ENCODE peak calls at places on chromosomes 13 and 19, in seven cellular contexts. One of them, this sample, is unnamed.

GRCh38 chr13:78102121-78102677 is 183.6 kb upstream of the EDNRB start:
- DNase-seq in AG09309: peak; percentile 13
- DNase-seq in spleen: no peak
- DNase-seq in neural crest cell: no peak
- DNase-seq in H9: no peak
- DNase-seq in Caco-2: no peak
- DNase-seq in activated CD4-positive, alpha-beta T cell treated with anti-CD3 and anti-CD28 coated beads, Interleukin-2, amount 50 U/mL, for 48 hours: no peak
- DNase-seq in this sample: peak; percentile 50

GRCh38 chr19:13976446-13976845 is 24.1 kb downstream of the DCAF15 start:
- DNase-seq in AG09309: no peak
- DNase-seq in spleen: no peak
- DNase-seq in neural crest cell: no peak
- DNase-seq in H9: no peak
- DNase-seq in Caco-2: no peak
- DNase-seq in activated CD4-positive, alpha-beta T cell treated with anti-CD3 and anti-CD28 coated beads, Interleukin-2, amount 50 U/mL, for 48 hours: no peak
- DNase-seq in this sample: no peak

GRCh38 chr13:82597737-82598136 is 1284.5 kb downstream of the SLITRK1 start:
- DNase-seq in AG09309: no peak
- DNase-seq in spleen: no peak
- DNase-seq in neural crest cell: no peak
- DNase-seq in H9: peak; percentile 44
- DNase-seq in Caco-2: no peak
- DNase-seq in activated CD4-positive, alpha-beta T cell treated with anti-CD3 and anti-CD28 coated beads, Interleukin-2, amount 50 U/mL, for 48 hours: no peak
- DNase-seq in this sample: no peak

GRCh38 chr19:5337886-5338595 is 2.6 kb downstream of the PTPRS start:
- DNase-seq in AG09309: no peak
- DNase-seq in spleen: no peak
- DNase-seq in neural crest cell: no peak
- DNase-seq in H9: no peak
- DNase-seq in Caco-2: no peak
- DNase-seq in activated CD4-positive, alpha-beta T cell treated with anti-CD3 and anti-CD28 coated beads, Interleukin-2, amount 50 U/mL, for 48 hours: no peak
- DNase-seq in this sample: no peak

GRCh38 chr19:14473915-14474578 is 1.1 kb downstream of the PTGER1 start:
- DNase-seq in AG09309: no peak
- DNase-seq in spleen: no peak
- DNase-seq in neural crest cell: no peak
- DNase-seq in H9: no peak
- DNase-seq in Caco-2: no peak
- DNase-seq in activated CD4-positive, alpha-beta T cell treated with anti-CD3 and anti-CD28 coated beads, Interleukin-2, amount 50 U/mL, for 48 hours: no peak
- DNase-seq in this sample: no peak

GRCh38 chr13:31625115-31625514 is 114.2 kb upstream of the RXFP2 start:
- DNase-seq in AG09309: no peak
- DNase-seq in spleen: no peak
- DNase-seq in neural crest cell: no peak
- DNase-seq in H9: no peak
- DNase-seq in Caco-2: no peak
- DNase-seq in activated CD4-positive, alpha-beta T cell treated with anti-CD3 and anti-CD28 coated beads, Interleukin-2, amount 50 U/mL, for 48 hours: no peak
- DNase-seq in this sample: no peak

GRCh38 chr13:51849145-51850101 is 4.4 kb upstream of the TMEM272 start:
- DNase-seq in AG09309: no peak
- DNase-seq in spleen: no peak
- DNase-seq in neural crest cell: peak; percentile 47
- DNase-seq in H9: peak; percentile 88
- DNase-seq in Caco-2: peak; percentile 48
- DNase-seq in activated CD4-positive, alpha-beta T cell treated with anti-CD3 and anti-CD28 coated beads, Interleukin-2, amount 50 U/mL, for 48 hours: peak; percentile 53
- DNase-seq in this sample: no peak

GRCh38 chr13:91207261-91207660 is 140.2 kb upstream of the MIR17HG start:
- DNase-seq in AG09309: no peak
- DNase-seq in spleen: no peak
- DNase-seq in neural crest cell: no peak
- DNase-seq in H9: no peak
- DNase-seq in Caco-2: no peak
- DNase-seq in activated CD4-positive, alpha-beta T cell treated with anti-CD3 and anti-CD28 coated beads, Interleukin-2, amount 50 U/mL, for 48 hours: no peak
- DNase-seq in this sample: no peak

GRCh38 chr13:48801255-48801654 is 147.5 kb downstream of the CYSLTR2 start:
- DNase-seq in AG09309: peak; percentile 80
- DNase-seq in spleen: no peak
- DNase-seq in neural crest cell: no peak
- DNase-seq in H9: no peak
- DNase-seq in Caco-2: no peak
- DNase-seq in activated CD4-positive, alpha-beta T cell treated with anti-CD3 and anti-CD28 coated beads, Interleukin-2, amount 50 U/mL, for 48 hours: no peak
- DNase-seq in this sample: peak; percentile 66

GRCh38 chr13:31968473-31968872 is 63.1 kb upstream of the FRY start:
- DNase-seq in AG09309: no peak
- DNase-seq in spleen: no peak
- DNase-seq in neural crest cell: no peak
- DNase-seq in H9: no peak
- DNase-seq in Caco-2: no peak
- DNase-seq in activated CD4-positive, alpha-beta T cell treated with anti-CD3 and anti-CD28 coated beads, Interleukin-2, amount 50 U/mL, for 48 hours: no peak
- DNase-seq in this sample: no peak

GRCh38 chr19:3234800-3235199 is 10.3 kb downstream of the CELF5 start:
- DNase-seq in AG09309: no peak
- DNase-seq in spleen: no peak
- DNase-seq in neural crest cell: no peak
- DNase-seq in H9: peak; percentile 69
- DNase-seq in Caco-2: peak; percentile 28
- DNase-seq in activated CD4-positive, alpha-beta T cell treated with anti-CD3 and anti-CD28 coated beads, Interleukin-2, amount 50 U/mL, for 48 hours: peak; percentile 45
- DNase-seq in this sample: no peak

GRCh38 chr19:43470288-43470687 is 4.9 kb upstream of the LYPD3 start:
- DNase-seq in AG09309: no peak
- DNase-seq in spleen: no peak
- DNase-seq in neural crest cell: no peak
- DNase-seq in H9: no peak
- DNase-seq in Caco-2: no peak
- DNase-seq in activated CD4-positive, alpha-beta T cell treated with anti-CD3 and anti-CD28 coated beads, Interleukin-2, amount 50 U/mL, for 48 hours: peak; percentile 16
- DNase-seq in this sample: no peak

GRCh38 chr13:60654405-60654804 is 257.4 kb downstream of the TDRD3 start:
- DNase-seq in AG09309: no peak
- DNase-seq in spleen: no peak
- DNase-seq in neural crest cell: peak; percentile 8
- DNase-seq in H9: no peak
- DNase-seq in Caco-2: peak; percentile 42
- DNase-seq in activated CD4-positive, alpha-beta T cell treated with anti-CD3 and anti-CD28 coated beads, Interleukin-2, amount 50 U/mL, for 48 hours: no peak
- DNase-seq in this sample: no peak

GRCh38 chr19:11890634-11891033 is 3.1 kb downstream of the ZNF69 start:
- DNase-seq in AG09309: no peak
- DNase-seq in spleen: no peak
- DNase-seq in neural crest cell: no peak
- DNase-seq in H9: no peak
- DNase-seq in Caco-2: no peak
- DNase-seq in activated CD4-positive, alpha-beta T cell treated with anti-CD3 and anti-CD28 coated beads, Interleukin-2, amount 50 U/mL, for 48 hours: no peak
- DNase-seq in this sample: no peak

GRCh38 chr19:5143471-5144411 is 174.8 kb downstream of the KDM4B start:
- DNase-seq in AG09309: no peak
- DNase-seq in spleen: peak; percentile 86
- DNase-seq in neural crest cell: no peak
- DNase-seq in H9: no peak
- DNase-seq in Caco-2: no peak
- DNase-seq in activated CD4-positive, alpha-beta T cell treated with anti-CD3 and anti-CD28 coated beads, Interleukin-2, amount 50 U/mL, for 48 hours: no peak
- DNase-seq in this sample: no peak

GRCh38 chr13:31747271-31747670 is 7.9 kb downstream of the RXFP2 start:
- DNase-seq in AG09309: no peak
- DNase-seq in spleen: no peak
- DNase-seq in neural crest cell: no peak
- DNase-seq in H9: no peak
- DNase-seq in Caco-2: no peak
- DNase-seq in activated CD4-positive, alpha-beta T cell treated with anti-CD3 and anti-CD28 coated beads, Interleukin-2, amount 50 U/mL, for 48 hours: no peak
- DNase-seq in this sample: no peak

GRCh38 chr13:112067871-112068305 is 939 bp downstream of the SOX1 start:
- DNase-seq in AG09309: no peak
- DNase-seq in spleen: peak; percentile 48
- DNase-seq in neural crest cell: no peak
- DNase-seq in H9: peak; percentile 70
- DNase-seq in Caco-2: no peak
- DNase-seq in activated CD4-positive, alpha-beta T cell treated with anti-CD3 and anti-CD28 coated beads, Interleukin-2, amount 50 U/mL, for 48 hours: no peak
- DNase-seq in this sample: no peak

GRCh38 chr19:8648240-8648639 is 17.8 kb downstream of the NFILZ start:
- DNase-seq in AG09309: no peak
- DNase-seq in spleen: no peak
- DNase-seq in neural crest cell: no peak
- DNase-seq in H9: no peak
- DNase-seq in Caco-2: no peak
- DNase-seq in activated CD4-positive, alpha-beta T cell treated with anti-CD3 and anti-CD28 coated beads, Interleukin-2, amount 50 U/mL, for 48 hours: no peak
- DNase-seq in this sample: no peak

GRCh38 chr19:49506575-49507105 is 5.8 kb upstream of the FCGRT start:
- DNase-seq in AG09309: no peak
- DNase-seq in spleen: peak; percentile 87
- DNase-seq in neural crest cell: peak; percentile 58
- DNase-seq in H9: peak; percentile 90
- DNase-seq in Caco-2: peak; percentile 84
- DNase-seq in activated CD4-positive, alpha-beta T cell treated with anti-CD3 and anti-CD28 coated beads, Interleukin-2, amount 50 U/mL, for 48 hours: peak; percentile 80
- DNase-seq in this sample: no peak

GRCh38 chr19:15859187-15859586 is 38.7 kb downstream of the CYP4F2 start:
- DNase-seq in AG09309: no peak
- DNase-seq in spleen: no peak
- DNase-seq in neural crest cell: no peak
- DNase-seq in H9: no peak
- DNase-seq in Caco-2: no peak
- DNase-seq in activated CD4-positive, alpha-beta T cell treated with anti-CD3 and anti-CD28 coated beads, Interleukin-2, amount 50 U/mL, for 48 hours: no peak
- DNase-seq in this sample: no peak

GRCh38 chr13:27137759-27138158 is 33.9 kb downstream of the USP12 start:
- DNase-seq in AG09309: no peak
- DNase-seq in spleen: no peak
- DNase-seq in neural crest cell: no peak
- DNase-seq in H9: no peak
- DNase-seq in Caco-2: no peak
- DNase-seq in activated CD4-positive, alpha-beta T cell treated with anti-CD3 and anti-CD28 coated beads, Interleukin-2, amount 50 U/mL, for 48 hours: no peak
- DNase-seq in this sample: no peak

GRCh38 chr13:106736941-106737340 is 169.0 kb upstream of the ARGLU1 start:
- DNase-seq in AG09309: no peak
- DNase-seq in spleen: no peak
- DNase-seq in neural crest cell: no peak
- DNase-seq in H9: no peak
- DNase-seq in Caco-2: peak; percentile 21
- DNase-seq in activated CD4-positive, alpha-beta T cell treated with anti-CD3 and anti-CD28 coated beads, Interleukin-2, amount 50 U/mL, for 48 hours: no peak
- DNase-seq in this sample: no peak

GRCh38 chr19:38425810-38426466 is at the start of gene RASGRP4:
- DNase-seq in AG09309: no peak
- DNase-seq in spleen: peak; percentile 89
- DNase-seq in neural crest cell: no peak
- DNase-seq in H9: peak; percentile 40
- DNase-seq in Caco-2: no peak
- DNase-seq in activated CD4-positive, alpha-beta T cell treated with anti-CD3 and anti-CD28 coated beads, Interleukin-2, amount 50 U/mL, for 48 hours: peak; percentile 70
- DNase-seq in this sample: no peak

GRCh38 chr19:703651-704446 is 4.9 kb upstream of the PALM start:
- DNase-seq in AG09309: no peak
- DNase-seq in spleen: peak; percentile 92
- DNase-seq in neural crest cell: peak; percentile 72
- DNase-seq in H9: peak; percentile 97
- DNase-seq in Caco-2: peak; percentile 54
- DNase-seq in activated CD4-positive, alpha-beta T cell treated with anti-CD3 and anti-CD28 coated beads, Interleukin-2, amount 50 U/mL, for 48 hours: peak; percentile 66
- DNase-seq in this sample: no peak

GRCh38 chr13:75704942-75705320 is 68.8 kb downstream of the LMO7 start:
- DNase-seq in AG09309: no peak
- DNase-seq in spleen: no peak
- DNase-seq in neural crest cell: no peak
- DNase-seq in H9: peak; percentile 34
- DNase-seq in Caco-2: no peak
- DNase-seq in activated CD4-positive, alpha-beta T cell treated with anti-CD3 and anti-CD28 coated beads, Interleukin-2, amount 50 U/mL, for 48 hours: no peak
- DNase-seq in this sample: no peak

GRCh38 chr19:46809534-46810272 is 21.3 kb upstream of the SLC1A5 start:
- DNase-seq in AG09309: no peak
- DNase-seq in spleen: no peak
- DNase-seq in neural crest cell: no peak
- DNase-seq in H9: no peak
- DNase-seq in Caco-2: no peak
- DNase-seq in activated CD4-positive, alpha-beta T cell treated with anti-CD3 and anti-CD28 coated beads, Interleukin-2, amount 50 U/mL, for 48 hours: no peak
- DNase-seq in this sample: no peak

GRCh38 chr13:84645196-84646071 is 763.2 kb upstream of the SLITRK1 start:
- DNase-seq in AG09309: peak; percentile 67
- DNase-seq in spleen: no peak
- DNase-seq in neural crest cell: no peak
- DNase-seq in H9: no peak
- DNase-seq in Caco-2: peak; percentile 2
- DNase-seq in activated CD4-positive, alpha-beta T cell treated with anti-CD3 and anti-CD28 coated beads, Interleukin-2, amount 50 U/mL, for 48 hours: no peak
- DNase-seq in this sample: no peak

GRCh38 chr13:37747071-37747612 is 122.4 kb downstream of the TRPC4 start:
- DNase-seq in AG09309: peak; percentile 29
- DNase-seq in spleen: no peak
- DNase-seq in neural crest cell: no peak
- DNase-seq in H9: no peak
- DNase-seq in Caco-2: no peak
- DNase-seq in activated CD4-positive, alpha-beta T cell treated with anti-CD3 and anti-CD28 coated beads, Interleukin-2, amount 50 U/mL, for 48 hours: no peak
- DNase-seq in this sample: peak; percentile 35

GRCh38 chr13:37201081-37201480 is 95.6 kb upstream of the CSNK1A1L start:
- DNase-seq in AG09309: no peak
- DNase-seq in spleen: no peak
- DNase-seq in neural crest cell: no peak
- DNase-seq in H9: no peak
- DNase-seq in Caco-2: no peak
- DNase-seq in activated CD4-positive, alpha-beta T cell treated with anti-CD3 and anti-CD28 coated beads, Interleukin-2, amount 50 U/mL, for 48 hours: no peak
- DNase-seq in this sample: no peak

GRCh38 chr19:11324079-11324661 is 15.3 kb downstream of the RAB3D start:
- DNase-seq in AG09309: peak; percentile 92
- DNase-seq in spleen: peak; percentile 90
- DNase-seq in neural crest cell: no peak
- DNase-seq in H9: no peak
- DNase-seq in Caco-2: peak; percentile 19
- DNase-seq in activated CD4-positive, alpha-beta T cell treated with anti-CD3 and anti-CD28 coated beads, Interleukin-2, amount 50 U/mL, for 48 hours: peak; percentile 28
- DNase-seq in this sample: peak; percentile 95

GRCh38 chr13:110305949-110306339 is 1.0 kb downstream of the COL4A1 start:
- DNase-seq in AG09309: no peak
- DNase-seq in spleen: no peak
- DNase-seq in neural crest cell: no peak
- DNase-seq in H9: peak; percentile 13
- DNase-seq in Caco-2: no peak
- DNase-seq in activated CD4-positive, alpha-beta T cell treated with anti-CD3 and anti-CD28 coated beads, Interleukin-2, amount 50 U/mL, for 48 hours: no peak
- DNase-seq in this sample: no peak

GRCh38 chr13:85091835-85092234 is 707.4 kb downstream of the SLITRK6 start:
- DNase-seq in AG09309: no peak
- DNase-seq in spleen: no peak
- DNase-seq in neural crest cell: no peak
- DNase-seq in H9: no peak
- DNase-seq in Caco-2: no peak
- DNase-seq in activated CD4-positive, alpha-beta T cell treated with anti-CD3 and anti-CD28 coated beads, Interleukin-2, amount 50 U/mL, for 48 hours: no peak
- DNase-seq in this sample: no peak

This sample was measured in GM04504.